ENCODE peak calls at places on chromosomes 2 and 18, in four cellular contexts. I is GM23338, Y is fibroblast of lung, Z is MM.1S. U is an unnamed sample. For H3K4me1, the result is how much of the 10 kb centered on the place peaks cover.

GRCh38 chr2:122341007-122341406 is 585.6 kb downstream of the TSN start:
- DNase-seq in Z (no peak), I (no peak), Y (no peak), U (no peak)

GRCh38 chr2:58680938-58681337 is 439.8 kb upstream of the FANCL start:
- DNase-seq in I (no peak), Z (peak), Y (peak), U (no peak)

GRCh38 chr2:231470246-231470900 is 6.1 kb upstream of the NCL start:
- DNase-seq in Z (no peak), I (no peak), Y (no peak), U (no peak)

GRCh38 chr2:25197336-25198208 is 29.2 kb upstream of the POMC start:
- DNase-seq in Y (no peak), I (peak), Z (no peak), U (no peak)

GRCh38 chr2:160387558-160388262 is 105.9 kb downstream of the RBMS1 start:
- DNase-seq in I (no peak), Z (no peak), Y (peak), U (no peak)

GRCh38 chr2:122236152-122236892 is 480.9 kb downstream of the TSN start:
- DNase-seq in I (no peak), Y (peak), Z (no peak), U (no peak)

GRCh38 chr2:49988301-49988700 is 834.0 kb upstream of the FSHR start:
- DNase-seq in I (no peak), Z (no peak), Y (no peak), U (no peak)

GRCh38 chr2:60526623-60527022 is 26.8 kb downstream of the BCL11A start:
- DNase-seq in Z (no peak), I (no peak), Y (no peak), U (no peak)

GRCh38 chr2:236549165-236549564 is 20.5 kb upstream of the ACKR3 start:
- DNase-seq in I (peak), Z (no peak), Y (no peak), U (no peak)

GRCh38 chr2:55887906-55888625 is 35.5 kb downstream of the EFEMP1 start:
- DNase-seq in Z (no peak), I (no peak), Y (peak), U (no peak)

GRCh38 chr2:196101325-196101981 is 32.8 kb upstream of the DNAH7 start:
- DNase-seq in I (no peak), Y (peak), Z (peak), U (no peak)

GRCh38 chr18:58087928-58088722 is 44.1 kb downstream of the NEDD4L start:
- DNase-seq in Y (peak), I (peak), Z (no peak), U (no peak)

GRCh38 chr18:54388203-54389142 is 30.8 kb downstream of the C18orf54 start:
- DNase-seq in I (peak), Y (peak), Z (peak), U (peak)

GRCh38 chr2:31371691-31372090 is 42.9 kb downstream of the XDH start:
- DNase-seq in Y (no peak), I (no peak), Z (no peak), U (no peak)

GRCh38 chr18:78936251-78937005 is 43.2 kb upstream of the SALL3 start:
- DNase-seq in Z (no peak), I (no peak), Y (no peak), U (no peak)

GRCh38 chr18:78939734-78940260 is 39.8 kb upstream of the SALL3 start:
- DNase-seq in Z (no peak), I (no peak), Y (no peak), U (peak)

GRCh38 chr18:78937166-78937565 is 42.5 kb upstream of the SALL3 start:
- DNase-seq in Y (no peak), Z (no peak), I (no peak), U (no peak)

GRCh38 chr18:78935406-78935805 is 44.2 kb upstream of the SALL3 start:
- DNase-seq in Z (no peak), Y (no peak), I (no peak), U (no peak)

GRCh38 chr18:78939105-78939504 is 40.5 kb upstream of the SALL3 start:
- DNase-seq in I (no peak), Z (peak), Y (no peak), U (no peak)
- TF ChIP-seq CTCF in I (no peak), Z (no peak), Y (no peak), U (no peak)

GRCh38 chr2:66899109-66899508 is 464.2 kb downstream of the MEIS1 start:
- DNase-seq in Z (no peak), I (no peak), Y (no peak), U (no peak)
- H3K4me1 ChIP-seq in Z (under half), I (under half), Y (under half), U (under half)

DNA sequence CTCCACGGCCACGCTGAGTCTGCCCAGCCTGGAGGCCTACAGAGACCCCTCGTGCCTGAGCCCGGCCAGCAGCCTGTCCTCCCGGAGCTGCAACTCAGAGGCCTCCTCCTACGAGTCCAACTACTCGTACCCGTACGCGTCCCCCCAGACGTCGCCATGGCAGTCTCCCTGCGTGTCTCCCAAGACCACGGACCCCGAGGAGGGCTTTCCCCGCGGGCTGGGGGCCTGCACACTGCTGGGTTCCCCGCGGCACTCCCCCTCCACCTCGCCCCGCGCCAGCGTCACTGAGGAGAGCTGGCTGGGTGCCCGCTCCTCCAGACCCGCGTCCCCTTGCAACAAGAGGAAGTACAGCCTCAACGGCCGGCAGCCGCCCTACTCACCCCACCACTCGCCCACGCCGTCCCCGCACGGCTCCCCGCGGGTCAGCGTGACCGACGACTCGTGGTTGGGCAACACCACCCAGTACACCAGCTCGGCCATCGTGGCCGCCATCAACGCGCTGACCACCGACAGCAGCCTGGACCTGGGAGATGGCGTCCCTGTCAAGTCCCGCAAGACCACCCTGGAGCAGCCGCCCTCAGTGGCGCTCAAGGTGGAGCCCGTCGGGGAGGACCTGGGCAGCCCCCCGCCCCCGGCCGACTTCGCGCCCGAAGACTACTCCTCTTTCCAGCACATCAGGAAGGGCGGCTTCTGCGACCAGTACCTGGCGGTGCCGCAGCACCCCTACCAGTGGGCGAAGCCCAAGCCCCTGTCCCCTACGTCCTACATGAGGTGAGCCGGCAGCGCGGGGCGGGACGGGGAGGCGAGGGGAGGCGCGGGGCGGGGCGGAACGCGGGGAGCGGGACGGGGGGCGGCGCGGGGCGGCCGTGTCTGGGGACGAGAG is 15.2 kb downstream of the NFATC1 start:
- DNase-seq in Z (no peak), Y (no peak), I (no peak), U (no peak)
- TF ChIP-seq EZH2 in Z (no peak), Y (no peak), I (no peak), U (no peak)

GRCh38 chr2:234308073-234308813 is 188.6 kb downstream of the ARL4C start:
- DNase-seq in Z (no peak), Y (no peak), I (no peak), U (no peak)
- TF ChIP-seq CTCF in Z (no peak), Y (no peak), I (no peak), U (no peak)

GRCh38 chr2:238140721-238141540 is 2.5 kb downstream of the KLHL30 start:
- DNase-seq in Z (no peak), Y (no peak), I (no peak), U (no peak)
- H3K4me1 ChIP-seq in Z (under half), Y (under half), I (under half), U (under half)

GRCh38 chr2:45000341-45000901 is 8.8 kb downstream of the SIX2 start:
- DNase-seq in Z (no peak), Y (no peak), I (peak), U (no peak)

GRCh38 chr2:45002661-45003210 is 6.5 kb downstream of the SIX2 start:
- DNase-seq in Y (no peak), I (peak), Z (no peak), U (no peak)

GRCh38 chr2:45000921-45001628 is 8.2 kb downstream of the SIX2 start:
- DNase-seq in Z (no peak), I (peak), Y (no peak), U (no peak)

GRCh38 chr2:45003586-45004568 is 5.4 kb downstream of the SIX2 start:
- DNase-seq in Y (no peak), I (peak), Z (no peak), U (no peak)

DNA sequence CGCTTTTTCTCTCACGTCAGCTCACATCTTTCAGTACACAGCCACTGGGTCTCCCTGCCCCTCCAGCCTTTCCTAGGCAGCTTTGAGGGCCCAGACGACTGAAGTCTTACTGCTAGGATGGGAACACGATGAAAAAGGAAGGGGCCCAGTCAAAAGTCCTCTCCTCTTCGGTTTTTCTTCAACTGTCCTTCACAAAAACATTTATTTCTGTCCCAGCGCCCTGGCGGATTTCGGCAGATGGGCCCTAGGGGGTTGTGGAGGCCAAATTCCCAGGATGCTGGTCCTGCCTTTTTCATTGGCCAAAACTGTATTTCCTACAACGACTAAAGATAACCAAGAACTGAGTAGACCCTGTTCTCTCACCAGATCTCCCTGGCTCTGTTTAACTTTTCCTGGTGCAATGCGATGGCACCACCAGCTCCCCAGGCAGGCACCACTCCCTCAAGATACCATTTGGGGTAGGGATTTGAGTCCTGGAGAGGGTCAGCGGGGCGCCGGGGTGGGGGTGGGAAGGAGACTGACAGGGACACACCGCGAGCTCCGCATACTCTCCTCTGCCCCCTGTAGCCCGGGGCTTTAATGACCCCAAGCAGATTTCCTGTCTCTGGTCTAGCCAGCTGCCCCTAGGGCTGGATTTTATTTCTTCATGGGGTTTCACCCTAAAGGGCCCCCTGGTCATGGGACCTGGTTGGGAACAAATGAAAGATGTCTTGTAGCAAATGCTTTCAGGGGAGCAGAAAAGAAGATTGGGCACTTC is 7.4 kb downstream of the SIX2 start:
- DNase-seq in I (peak), Z (no peak), Y (no peak), U (no peak)
- TF ChIP-seq EZH2 in I (peak), Z (no peak), Y (no peak), U (no peak)

GRCh38 chr2:119111115-119111975 is 47.2 kb downstream of the C1QL2 start:
- DNase-seq in Z (no peak), Y (no peak), I (no peak), U (no peak)

GRCh38 chr2:119109823-119110222 is 48.7 kb downstream of the C1QL2 start:
- DNase-seq in Y (no peak), Z (no peak), I (no peak), U (no peak)

GRCh38 chr2:119104414-119104813 is 54.1 kb downstream of the C1QL2 start:
- DNase-seq in I (no peak), Y (no peak), Z (no peak), U (no peak)

GRCh38 chr2:119106301-119106897 is 52.2 kb downstream of the C1QL2 start:
- DNase-seq in I (peak), Z (peak), Y (peak), U (peak)

GRCh38 chr2:119108186-119108585 is 50.4 kb downstream of the C1QL2 start:
- DNase-seq in I (no peak), Z (no peak), Y (no peak), U (no peak)
- TF ChIP-seq CTCF in I (no peak), Z (no peak), Y (no peak), U (no peak)

DNA sequence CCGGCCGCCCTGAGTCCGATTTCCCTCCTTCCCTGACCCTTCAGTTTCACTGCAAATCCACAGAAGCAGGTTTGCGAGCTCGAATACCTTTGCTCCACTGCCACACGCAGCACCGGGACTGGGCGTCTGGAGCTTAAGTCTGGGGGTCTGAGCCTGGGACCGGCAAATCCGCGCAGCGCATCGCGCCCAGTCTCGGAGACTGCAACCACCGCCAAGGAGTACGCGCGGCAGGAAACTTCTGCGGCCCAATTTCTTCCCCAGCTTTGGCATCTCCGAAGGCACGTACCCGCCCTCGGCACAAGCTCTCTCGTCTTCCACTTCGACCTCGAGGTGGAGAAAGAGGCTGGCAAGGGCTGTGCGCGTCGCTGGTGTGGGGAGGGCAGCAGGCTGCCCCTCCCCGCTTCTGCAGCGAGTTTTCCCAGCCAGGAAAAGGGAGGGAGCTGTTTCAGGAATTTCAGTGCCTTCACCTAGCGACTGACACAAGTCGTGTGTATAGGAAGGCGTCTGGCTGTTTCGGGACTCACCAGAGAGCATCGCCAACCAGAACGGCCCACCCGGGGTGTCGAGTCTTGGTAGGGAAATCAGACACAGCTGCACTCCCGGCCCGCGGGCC is 4.6 kb downstream of the SIX2 start:
- DNase-seq in I (peak), Z (no peak), Y (no peak), U (no peak)
- H3K4me1 ChIP-seq in I (under half), Z (under half), Y (under half), U (under half)

U was measured in DND-41.